ENCODE peak calls at places on chromosome 17, in ten cellular contexts. One of them, this sample, is unnamed.
A peak's percentile ranks its signal among the peaks of the same experiment; 100 is the strongest.

GRCh38 chr17:66849851-66850580 is 15.1 kb downstream of the CACNG5 start:
- DNase-seq in Daoy: no peak
- DNase-seq in NAMALWA: no peak
- DNase-seq in foreskin fibroblast: no peak
- DNase-seq in anterior cingulate cortex: no peak
- DNase-seq in Peyer's patch: no peak
- DNase-seq in NCI-H1436 treated with DMSO at 0.1 percent for 48 hours: no peak
- DNase-seq in effector CD4-positive, alpha-beta T cell: no peak
- DNase-seq in AG09319: no peak
- DNase-seq in NCI-H1105: no peak
- DNase-seq in this sample: no peak

GRCh38 chr17:67392111-67392510 is 15.0 kb downstream of the PITPNC1 start:
- DNase-seq in anterior cingulate cortex: no peak
- DNase-seq in NAMALWA: no peak
- DNase-seq in AG09319: no peak
- DNase-seq in NCI-H1436 treated with DMSO at 0.1 percent for 48 hours: no peak
- DNase-seq in effector CD4-positive, alpha-beta T cell: no peak
- DNase-seq in Daoy: no peak
- DNase-seq in NCI-H1105: no peak
- DNase-seq in foreskin fibroblast: no peak
- DNase-seq in Peyer's patch: no peak
- DNase-seq in this sample: no peak

GRCh38 chr17:36485805-36486203 is 677 bp upstream of the ZNHIT3 start:
- DNase-seq in effector CD4-positive, alpha-beta T cell: no peak
- DNase-seq in Peyer's patch: no peak
- DNase-seq in anterior cingulate cortex: no peak
- DNase-seq in NCI-H1105: no peak
- DNase-seq in Daoy: no peak
- DNase-seq in AG09319: no peak
- DNase-seq in foreskin fibroblast: no peak
- DNase-seq in NCI-H1436 treated with DMSO at 0.1 percent for 48 hours: no peak
- DNase-seq in NAMALWA: peak; percentile 56
- DNase-seq in this sample: no peak

GRCh38 chr17:32909787-32910369 is 18.1 kb upstream of the TMEM98 start:
- DNase-seq in Daoy: peak; percentile 77
- DNase-seq in AG09319: peak; percentile 77
- DNase-seq in NCI-H1105: peak; percentile 55
- DNase-seq in NCI-H1436 treated with DMSO at 0.1 percent for 48 hours: peak; percentile 73
- DNase-seq in effector CD4-positive, alpha-beta T cell: peak; percentile 18
- DNase-seq in foreskin fibroblast: peak; percentile 72
- DNase-seq in Peyer's patch: peak; percentile 75
- DNase-seq in NAMALWA: peak; percentile 81
- DNase-seq in anterior cingulate cortex: peak; percentile 26
- DNase-seq in this sample: peak; percentile 63

GRCh38 chr17:57215317-57215716 is 41.0 kb upstream of the MSI2 start:
- DNase-seq in NCI-H1105: no peak
- DNase-seq in effector CD4-positive, alpha-beta T cell: no peak
- DNase-seq in NCI-H1436 treated with DMSO at 0.1 percent for 48 hours: no peak
- DNase-seq in NAMALWA: no peak
- DNase-seq in Daoy: peak; percentile 28
- DNase-seq in anterior cingulate cortex: no peak
- DNase-seq in AG09319: no peak
- DNase-seq in Peyer's patch: no peak
- DNase-seq in foreskin fibroblast: peak; percentile 67
- DNase-seq in this sample: no peak

GRCh38 chr17:45110676-45111611 is 21.4 kb downstream of the PLCD3 start:
- DNase-seq in anterior cingulate cortex: no peak
- DNase-seq in NAMALWA: no peak
- DNase-seq in Daoy: no peak
- DNase-seq in effector CD4-positive, alpha-beta T cell: no peak
- DNase-seq in Peyer's patch: no peak
- DNase-seq in foreskin fibroblast: no peak
- DNase-seq in AG09319: no peak
- DNase-seq in NCI-H1105: no peak
- DNase-seq in NCI-H1436 treated with DMSO at 0.1 percent for 48 hours: no peak
- DNase-seq in this sample: no peak

GRCh38 chr17:64920026-64920418 is 744 bp upstream of the LRRC37A3 start:
- DNase-seq in NCI-H1105: no peak
- DNase-seq in NCI-H1436 treated with DMSO at 0.1 percent for 48 hours: no peak
- DNase-seq in Peyer's patch: peak; percentile 24
- DNase-seq in foreskin fibroblast: no peak
- DNase-seq in Daoy: no peak
- DNase-seq in effector CD4-positive, alpha-beta T cell: no peak
- DNase-seq in NAMALWA: no peak
- DNase-seq in AG09319: no peak
- DNase-seq in anterior cingulate cortex: no peak
- DNase-seq in this sample: no peak

GRCh38 chr17:75163074-75163473 is 8.8 kb upstream of the JPT1 start:
- DNase-seq in AG09319: no peak
- DNase-seq in NCI-H1436 treated with DMSO at 0.1 percent for 48 hours: no peak
- DNase-seq in Daoy: no peak
- DNase-seq in Peyer's patch: no peak
- DNase-seq in effector CD4-positive, alpha-beta T cell: no peak
- DNase-seq in NCI-H1105: no peak
- DNase-seq in anterior cingulate cortex: no peak
- DNase-seq in NAMALWA: no peak
- DNase-seq in foreskin fibroblast: no peak
- DNase-seq in this sample: no peak

GRCh38 chr17:80822700-80823410 is 168.8 kb upstream of the CHMP6 start:
- DNase-seq in NAMALWA: no peak
- DNase-seq in effector CD4-positive, alpha-beta T cell: no peak
- DNase-seq in Peyer's patch: no peak
- DNase-seq in AG09319: no peak
- DNase-seq in Daoy: peak; percentile 23
- DNase-seq in NCI-H1436 treated with DMSO at 0.1 percent for 48 hours: no peak
- DNase-seq in NCI-H1105: no peak
- DNase-seq in foreskin fibroblast: no peak
- DNase-seq in anterior cingulate cortex: no peak
- DNase-seq in this sample: no peak

GRCh38 chr17:78925662-78926555 is 722 bp upstream of the TIMP2 start:
- DNase-seq in NCI-H1105: no peak
- DNase-seq in NCI-H1436 treated with DMSO at 0.1 percent for 48 hours: no peak
- DNase-seq in AG09319: peak; percentile 69
- DNase-seq in foreskin fibroblast: peak; percentile 90
- DNase-seq in anterior cingulate cortex: peak; percentile 56
- DNase-seq in Daoy: peak; percentile 73
- DNase-seq in effector CD4-positive, alpha-beta T cell: no peak
- DNase-seq in NAMALWA: no peak
- DNase-seq in Peyer's patch: peak; percentile 31
- DNase-seq in this sample: no peak

GRCh38 chr17:77890771-77891170 is 67.7 kb upstream of the TNRC6C start:
- DNase-seq in anterior cingulate cortex: no peak
- DNase-seq in NCI-H1105: no peak
- DNase-seq in AG09319: no peak
- DNase-seq in NAMALWA: no peak
- DNase-seq in foreskin fibroblast: no peak
- DNase-seq in NCI-H1436 treated with DMSO at 0.1 percent for 48 hours: no peak
- DNase-seq in Peyer's patch: no peak
- DNase-seq in Daoy: no peak
- DNase-seq in effector CD4-positive, alpha-beta T cell: no peak
- DNase-seq in this sample: no peak

GRCh38 chr17:68198931-68199836 is 48.7 kb upstream of the AMZ2 start:
- DNase-seq in AG09319: no peak
- DNase-seq in foreskin fibroblast: no peak
- DNase-seq in Peyer's patch: no peak
- DNase-seq in NCI-H1105: peak; percentile 44
- DNase-seq in effector CD4-positive, alpha-beta T cell: peak; percentile 35
- DNase-seq in NCI-H1436 treated with DMSO at 0.1 percent for 48 hours: no peak
- DNase-seq in anterior cingulate cortex: no peak
- DNase-seq in Daoy: peak; percentile 26
- DNase-seq in NAMALWA: no peak
- DNase-seq in this sample: no peak

GRCh38 chr17:50347087-50347893 is 1.4 kb downstream of the XYLT2 start:
- DNase-seq in AG09319: no peak
- DNase-seq in anterior cingulate cortex: no peak
- DNase-seq in NCI-H1105: no peak
- DNase-seq in NCI-H1436 treated with DMSO at 0.1 percent for 48 hours: no peak
- DNase-seq in Daoy: no peak
- DNase-seq in Peyer's patch: no peak
- DNase-seq in effector CD4-positive, alpha-beta T cell: no peak
- DNase-seq in foreskin fibroblast: no peak
- DNase-seq in NAMALWA: no peak
- DNase-seq in this sample: no peak

GRCh38 chr17:31510273-31511175 is 119.0 kb downstream of the RAB11FIP4 start:
- DNase-seq in effector CD4-positive, alpha-beta T cell: no peak
- DNase-seq in NCI-H1105: no peak
- DNase-seq in Daoy: no peak
- DNase-seq in NCI-H1436 treated with DMSO at 0.1 percent for 48 hours: no peak
- DNase-seq in NAMALWA: no peak
- DNase-seq in foreskin fibroblast: no peak
- DNase-seq in anterior cingulate cortex: peak; percentile 63
- DNase-seq in Peyer's patch: peak; percentile 35
- DNase-seq in AG09319: no peak
- DNase-seq in this sample: no peak

GRCh38 chr17:49862781-49863331 is 15.0 kb upstream of the TAC4 start:
- DNase-seq in foreskin fibroblast: no peak
- DNase-seq in NAMALWA: no peak
- DNase-seq in NCI-H1436 treated with DMSO at 0.1 percent for 48 hours: no peak
- DNase-seq in Peyer's patch: no peak
- DNase-seq in effector CD4-positive, alpha-beta T cell: no peak
- DNase-seq in AG09319: no peak
- DNase-seq in NCI-H1105: no peak
- DNase-seq in anterior cingulate cortex: no peak
- DNase-seq in Daoy: no peak
- DNase-seq in this sample: peak; percentile 32

GRCh38 chr17:21252875-21253645 is at the start of gene NATD1:
- DNase-seq in effector CD4-positive, alpha-beta T cell: peak; percentile 77
- DNase-seq in Peyer's patch: peak; percentile 91
- DNase-seq in anterior cingulate cortex: peak; percentile 88
- DNase-seq in AG09319: peak; percentile 49
- DNase-seq in NCI-H1105: peak; percentile 85
- DNase-seq in NAMALWA: peak; percentile 73
- DNase-seq in foreskin fibroblast: peak; percentile 80
- DNase-seq in NCI-H1436 treated with DMSO at 0.1 percent for 48 hours: no peak
- DNase-seq in Daoy: peak; percentile 81
- DNase-seq in this sample: peak; percentile 83

GRCh38 chr17:50904522-50905459 is 38.6 kb upstream of the TOB1 start:
- DNase-seq in NAMALWA: peak; percentile 65
- DNase-seq in effector CD4-positive, alpha-beta T cell: no peak
- DNase-seq in NCI-H1105: peak; percentile 92
- DNase-seq in NCI-H1436 treated with DMSO at 0.1 percent for 48 hours: no peak
- DNase-seq in Peyer's patch: no peak
- DNase-seq in AG09319: no peak
- DNase-seq in Daoy: peak; percentile 58
- DNase-seq in foreskin fibroblast: no peak
- DNase-seq in anterior cingulate cortex: peak; percentile 69
- DNase-seq in this sample: no peak

GRCh38 chr17:32516450-32516849 is 29.7 kb downstream of the CDK5R1 start:
- DNase-seq in NAMALWA: no peak
- DNase-seq in anterior cingulate cortex: no peak
- DNase-seq in NCI-H1105: peak; percentile 85
- DNase-seq in foreskin fibroblast: no peak
- DNase-seq in AG09319: no peak
- DNase-seq in effector CD4-positive, alpha-beta T cell: no peak
- DNase-seq in Daoy: no peak
- DNase-seq in Peyer's patch: no peak
- DNase-seq in NCI-H1436 treated with DMSO at 0.1 percent for 48 hours: peak; percentile 60
- DNase-seq in this sample: no peak

GRCh38 chr17:76789235-76789788 is 51.4 kb downstream of the MFSD11 start:
- DNase-seq in effector CD4-positive, alpha-beta T cell: no peak
- DNase-seq in NCI-H1436 treated with DMSO at 0.1 percent for 48 hours: no peak
- DNase-seq in anterior cingulate cortex: no peak
- DNase-seq in NCI-H1105: peak; percentile 50
- DNase-seq in Daoy: peak; percentile 24
- DNase-seq in Peyer's patch: no peak
- DNase-seq in NAMALWA: no peak
- DNase-seq in foreskin fibroblast: no peak
- DNase-seq in AG09319: no peak
- DNase-seq in this sample: peak; percentile 14

GRCh38 chr17:8868092-8868491 is 618 bp upstream of the PIK3R6 start:
- DNase-seq in NAMALWA: no peak
- DNase-seq in AG09319: no peak
- DNase-seq in anterior cingulate cortex: no peak
- DNase-seq in foreskin fibroblast: no peak
- DNase-seq in effector CD4-positive, alpha-beta T cell: no peak
- DNase-seq in NCI-H1436 treated with DMSO at 0.1 percent for 48 hours: no peak
- DNase-seq in Peyer's patch: no peak
- DNase-seq in NCI-H1105: no peak
- DNase-seq in Daoy: no peak
- DNase-seq in this sample: no peak

GRCh38 chr17:19724501-19725420 is 8.4 kb upstream of the SLC47A2 start:
- DNase-seq in effector CD4-positive, alpha-beta T cell: no peak
- DNase-seq in NCI-H1105: no peak
- DNase-seq in Daoy: no peak
- DNase-seq in NCI-H1436 treated with DMSO at 0.1 percent for 48 hours: no peak
- DNase-seq in AG09319: no peak
- DNase-seq in foreskin fibroblast: no peak
- DNase-seq in NAMALWA: no peak
- DNase-seq in anterior cingulate cortex: peak; percentile 61
- DNase-seq in Peyer's patch: peak; percentile 55
- DNase-seq in this sample: peak; percentile 82

GRCh38 chr17:21210411-21211076 is 3.4 kb downstream of the TMEM11 start:
- DNase-seq in Peyer's patch: no peak
- DNase-seq in foreskin fibroblast: no peak
- DNase-seq in AG09319: no peak
- DNase-seq in NCI-H1436 treated with DMSO at 0.1 percent for 48 hours: no peak
- DNase-seq in NCI-H1105: no peak
- DNase-seq in anterior cingulate cortex: no peak
- DNase-seq in Daoy: no peak
- DNase-seq in effector CD4-positive, alpha-beta T cell: no peak
- DNase-seq in NAMALWA: no peak
- DNase-seq in this sample: no peak

This sample was measured in RPMI8226.